ENCODE peak calls at places on chromosome 1, in eight cellular contexts. F is T follicular helper cell, Z is iPS DF 6.9, L is ELF-1, T is NCI-H2029, Y is NCI-H1694, B is NCI-H1105 treated with DMSO at 0.1 percent for 48 hours, H is SK-N-SH. P is an unnamed sample.

GRCh38 chr1:205600085-205600484 is 31.7 kb downstream of the ELK4 start:
- DNase-seq in F (no peak), Z (no peak), L (no peak), T (no peak), Y (peak; percentile 35), B (no peak), H (no peak), P (no peak)

GRCh38 chr1:163673756-163674155 is 352.0 kb downstream of the NUF2 start:
- DNase-seq in F (no peak), Z (no peak), L (no peak), T (no peak), Y (no peak), B (no peak), H (no peak), P (no peak)

GRCh38 chr1:55375617-55376258 is 160.6 kb upstream of the USP24 start:
- DNase-seq in F (no peak), Z (peak; percentile 47), L (peak; percentile 21), T (peak; percentile 34), Y (peak; percentile 72), B (peak; percentile 39), H (peak; percentile 65), P (peak; percentile 38)

GRCh38 chr1:17849216-17849615 is 94.1 kb downstream of the ACTL8 start:
- DNase-seq in F (no peak), Z (no peak), L (peak; percentile 26), T (no peak), Y (no peak), B (no peak), H (no peak), P (no peak)

GRCh38 chr1:239718571-239718970 is 332.2 kb downstream of the CHRM3 start:
- DNase-seq in F (no peak), Z (no peak), L (no peak), T (no peak), Y (no peak), B (no peak), H (no peak), P (no peak)

GRCh38 chr1:216562383-216562782 is 139.1 kb upstream of the USH2A start:
- DNase-seq in F (no peak), Z (no peak), L (no peak), T (no peak), Y (no peak), B (no peak), H (no peak), P (no peak)

GRCh38 chr1:62082456-62083363 is 111.9 kb upstream of the L1TD1 start:
- DNase-seq in F (no peak), Z (peak; percentile 22), L (peak; percentile 52), T (peak; percentile 28), Y (peak; percentile 36), B (peak; percentile 31), H (peak; percentile 66), P (no peak)

GRCh38 chr1:12502300-12503109 is 115.5 kb downstream of the DHRS3 start:
- DNase-seq in F (no peak), Z (no peak), L (no peak), T (no peak), Y (no peak), B (no peak), H (no peak), P (no peak)

GRCh38 chr1:116854294-116854693 is 55.4 kb upstream of the PTGFRN start:
- DNase-seq in F (no peak), Z (no peak), L (no peak), T (no peak), Y (peak; percentile 75), B (no peak), H (no peak), P (no peak)

GRCh38 chr1:206578115-206578935 is 33.9 kb downstream of the EIF2D start:
- DNase-seq in F (no peak), Z (no peak), L (no peak), T (peak; percentile 21), Y (no peak), B (no peak), H (no peak), P (no peak)

GRCh38 chr1:53413175-53414001 is 45.8 kb upstream of the DMRTB1 start:
- DNase-seq in F (peak; percentile 26), Z (no peak), L (no peak), T (no peak), Y (no peak), B (no peak), H (no peak), P (no peak)

GRCh38 chr1:197178998-197179397 is 32.5 kb upstream of the ASPM start:
- DNase-seq in F (no peak), Z (no peak), L (no peak), T (no peak), Y (no peak), B (no peak), H (no peak), P (no peak)

GRCh38 chr1:115838805-115839705 is 1.9 kb downstream of the NHLH2 start:
- DNase-seq in F (no peak), Z (no peak), L (peak; percentile 79), T (no peak), Y (peak; percentile 59), B (peak; percentile 59), H (peak; percentile 55), P (peak; percentile 18)

GRCh38 chr1:109919271-109919670 is 8.6 kb downstream of the CSF1 start:
- DNase-seq in F (no peak), Z (no peak), L (no peak), T (no peak), Y (no peak), B (no peak), H (no peak), P (no peak)

GRCh38 chr1:31647106-31647505 is 2.4 kb upstream of the PEF1 start:
- DNase-seq in F (no peak), Z (no peak), L (peak; percentile 29), T (no peak), Y (no peak), B (no peak), H (no peak), P (no peak)

GRCh38 chr1:101293461-101294045 is 56.7 kb downstream of the S1PR1 start:
- DNase-seq in F (no peak), Z (no peak), L (no peak), T (no peak), Y (no peak), B (no peak), H (no peak), P (no peak)

GRCh38 chr1:177190308-177190970 is 19.7 kb downstream of the BRINP2 start:
- DNase-seq in F (no peak), Z (no peak), L (no peak), T (no peak), Y (no peak), B (no peak), H (no peak), P (no peak)

GRCh38 chr1:100358210-100358609 is 5.9 kb downstream of the CDC14A start:
- DNase-seq in F (no peak), Z (no peak), L (no peak), T (no peak), Y (no peak), B (no peak), H (peak; percentile 39), P (no peak)

GRCh38 chr1:9881838-9882249 is 28.2 kb downstream of the CTNNBIP1 start:
- DNase-seq in F (no peak), Z (no peak), L (no peak), T (no peak), Y (no peak), B (no peak), H (no peak), P (no peak)

P was measured in COR-L47.